ENCODE peak calls at places on chromosomes 5 and 9, in four cellular contexts. S is IMR-90, E is K562, L is GM12878. R is an unnamed sample.

GRCh38 chr5:67605730-67606585 is 409.4 kb upstream of the CD180 start:
- DNase-seq in S (no peak), E (no peak), L (no peak), R (no peak)

GRCh38 chr9:92308893-92309292 is 15.4 kb upstream of the IARS1 start:
- DNase-seq in S (peak), E (no peak), L (no peak), R (no peak)

GRCh38 chr5:17679597-17680187 is 45.4 kb downstream of the TAF11L14 start:
- DNase-seq in S (no peak), E (no peak), L (no peak), R (no peak)

GRCh38 chr9:86605303-86605702 is 251.1 kb upstream of the TUT7 start:
- DNase-seq in S (no peak), E (no peak), L (no peak), R (no peak)

GRCh38 chr9:108800632-108801099 is 55.1 kb downstream of the ACTL7B start:
- DNase-seq in S (no peak), E (no peak), L (no peak), R (no peak)

GRCh38 chr5:127705120-127705892 is 2.1 kb downstream of the CCDC192 start:
- DNase-seq in S (peak), E (peak), L (no peak), R (peak)

GRCh38 chr9:126791406-126792230 is 13.2 kb upstream of the ZBTB43 start:
- DNase-seq in S (peak), E (no peak), L (no peak), R (peak)

GRCh38 chr5:167853421-167853820 is 438.0 kb upstream of the WWC1 start:
- DNase-seq in S (peak), E (no peak), L (no peak), R (no peak)

GRCh38 chr5:150520747-150521521 is 13.0 kb downstream of the NDST1 start:
- DNase-seq in S (no peak), E (no peak), L (no peak), R (no peak)

GRCh38 chr5:68894673-68895072 is 199.1 kb upstream of the SLC30A5 start:
- DNase-seq in S (no peak), E (no peak), L (no peak), R (no peak)

GRCh38 chr9:125621170-125621569 is 85.8 kb downstream of the MAPKAP1 start:
- DNase-seq in S (no peak), E (no peak), L (no peak), R (no peak)

GRCh38 chr5:159207222-159207615 is 2.1 kb downstream of the RNF145 start:
- DNase-seq in S (no peak), E (no peak), L (no peak), R (no peak)

GRCh38 chr5:159208508-159209437 is 580 bp downstream of the RNF145 start:
- DNase-seq in S (peak), E (peak), L (no peak), R (no peak)

GRCh38 chr5:159206368-159206767 is 3.0 kb downstream of the RNF145 start:
- DNase-seq in S (peak), E (no peak), L (no peak), R (no peak)

GRCh38 chr5:159206818-159207217 is 2.5 kb downstream of the RNF145 start:
- DNase-seq in S (no peak), E (no peak), L (no peak), R (no peak)

DNA sequence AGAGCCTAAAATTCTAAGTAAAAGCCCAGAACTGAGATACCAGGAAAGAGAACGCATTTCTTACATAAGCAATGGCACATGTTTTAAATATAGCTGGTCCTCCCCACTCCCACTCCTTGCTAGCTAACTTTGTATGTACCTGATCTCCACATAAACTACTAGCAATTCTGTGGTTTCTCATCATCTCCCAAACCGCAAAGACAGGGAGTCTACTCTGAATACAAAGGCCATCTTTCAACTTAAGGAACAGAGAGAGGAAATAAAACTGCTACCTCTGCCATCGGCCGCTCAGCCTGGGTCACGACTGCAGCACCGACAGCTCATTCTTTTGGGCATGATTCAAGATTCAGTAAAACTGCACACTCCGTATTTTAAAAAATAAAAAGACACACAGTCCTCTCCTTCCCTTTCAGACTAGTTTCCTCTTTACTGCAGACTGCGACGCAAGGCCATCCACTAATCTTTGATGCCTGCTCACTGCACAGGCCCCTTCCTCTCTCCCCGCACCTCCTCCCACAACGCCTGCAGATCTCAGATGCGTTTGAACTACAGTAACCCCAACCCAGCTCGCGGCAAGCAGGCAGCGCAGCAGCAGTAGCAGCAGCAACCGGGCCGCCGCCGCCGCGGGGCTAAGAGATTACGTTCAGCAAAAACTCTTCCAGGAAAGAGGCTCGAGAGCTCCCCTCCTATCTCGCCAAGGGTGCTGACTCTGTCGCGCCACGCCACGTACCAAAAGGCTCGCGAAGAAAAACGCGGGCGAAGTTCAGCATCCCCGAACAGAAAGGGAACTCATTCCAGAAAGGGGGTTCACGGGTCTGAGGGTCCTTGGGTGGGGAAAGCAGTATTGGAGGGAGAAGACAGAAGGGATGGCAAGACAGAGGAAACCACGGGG is 1.5 kb downstream of the RNF145 start:
- DNase-seq in S (peak), E (peak), L (peak), R (peak)
- TF ChIP-seq ELK1 in S (no peak), E (no peak), L (no peak), R (no peak)

GRCh38 chr9:95509851-95510529 is 6.8 kb downstream of the PTCH1 start:
- DNase-seq in S (no peak), E (no peak), L (no peak), R (no peak)

GRCh38 chr9:95511232-95511951 is 5.4 kb downstream of the PTCH1 start:
- DNase-seq in S (peak), E (no peak), L (no peak), R (peak)

GRCh38 chr9:95511952-95512750 is 4.6 kb downstream of the PTCH1 start:
- DNase-seq in S (no peak), E (no peak), L (no peak), R (no peak)

GRCh38 chr9:95508968-95509850 is 7.6 kb downstream of the PTCH1 start:
- DNase-seq in S (peak), E (peak), L (peak), R (peak)

DNA sequence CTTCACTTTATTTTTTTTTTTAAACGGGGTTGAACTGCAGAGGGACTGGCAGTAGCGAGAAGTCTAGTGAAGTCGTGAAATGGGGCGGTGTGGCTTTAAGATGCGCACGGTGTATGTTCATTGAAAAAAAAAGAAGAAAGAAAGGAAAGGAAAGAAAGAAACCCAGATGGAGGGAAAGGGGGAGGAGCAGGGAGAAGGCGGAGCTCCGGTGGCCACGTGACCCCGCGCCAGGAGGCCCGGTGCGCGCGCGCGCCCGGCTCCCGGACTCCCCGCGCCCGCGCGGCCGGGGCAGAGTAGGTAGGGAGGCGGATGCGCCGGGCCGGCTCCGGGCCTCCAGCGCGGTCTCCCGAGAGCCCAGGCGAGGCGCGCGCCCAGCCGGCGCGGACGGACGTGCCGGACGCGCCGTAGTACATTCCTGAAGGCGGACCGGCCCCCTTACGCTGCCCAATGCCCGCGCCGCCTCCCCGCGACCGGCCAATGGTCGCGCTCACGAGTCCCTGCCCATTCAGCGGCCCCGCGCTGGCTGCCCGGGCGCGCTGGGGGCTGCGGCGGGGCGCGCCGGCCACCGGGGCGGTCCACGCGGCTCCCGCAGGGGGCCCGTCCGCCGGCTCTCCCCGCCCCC is 6.0 kb downstream of the PTCH1 start:
- DNase-seq in S (peak), E (peak), L (peak), R (peak)
- TF ChIP-seq ELK1 in S (no peak), E (no peak), L (no peak), R (no peak)

DNA sequence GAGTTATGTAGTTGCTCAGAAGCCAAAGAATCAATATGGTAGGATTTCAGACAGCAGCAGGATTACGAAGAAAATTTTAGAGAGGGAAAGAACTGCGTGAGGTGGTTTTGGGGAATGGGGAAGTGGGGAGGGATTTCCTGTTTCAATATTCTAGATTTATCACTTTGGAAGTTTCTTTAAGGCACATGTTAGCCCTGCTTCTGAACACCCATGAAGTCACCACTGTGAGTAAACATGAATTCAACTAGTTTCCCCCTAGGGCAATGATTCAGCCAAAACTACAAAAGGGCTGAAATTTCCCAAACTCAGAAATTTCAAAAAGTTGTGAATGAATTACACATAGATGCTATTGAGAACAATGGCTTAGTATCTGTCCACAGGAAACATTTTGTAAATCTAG is 132.2 kb downstream of the EBF1 start:
- DNase-seq in S (peak), E (no peak), L (no peak), R (no peak)
- TF ChIP-seq ELK1 in S (no peak), E (no peak), L (no peak), R (no peak)

GRCh38 chr9:136533775-136534157 is 12.1 kb downstream of the NOTCH1 start:
- DNase-seq in S (no peak), E (no peak), L (no peak), R (no peak)

GRCh38 chr9:136531904-136532798 is 13.7 kb downstream of the NOTCH1 start:
- DNase-seq in S (no peak), E (no peak), L (no peak), R (no peak)

GRCh38 chr9:136531186-136531903 is 14.5 kb downstream of the NOTCH1 start:
- DNase-seq in S (no peak), E (no peak), L (no peak), R (no peak)

GRCh38 chr9:136534396-136534795 is 11.5 kb downstream of the NOTCH1 start:
- DNase-seq in S (no peak), E (no peak), L (no peak), R (no peak)

DNA sequence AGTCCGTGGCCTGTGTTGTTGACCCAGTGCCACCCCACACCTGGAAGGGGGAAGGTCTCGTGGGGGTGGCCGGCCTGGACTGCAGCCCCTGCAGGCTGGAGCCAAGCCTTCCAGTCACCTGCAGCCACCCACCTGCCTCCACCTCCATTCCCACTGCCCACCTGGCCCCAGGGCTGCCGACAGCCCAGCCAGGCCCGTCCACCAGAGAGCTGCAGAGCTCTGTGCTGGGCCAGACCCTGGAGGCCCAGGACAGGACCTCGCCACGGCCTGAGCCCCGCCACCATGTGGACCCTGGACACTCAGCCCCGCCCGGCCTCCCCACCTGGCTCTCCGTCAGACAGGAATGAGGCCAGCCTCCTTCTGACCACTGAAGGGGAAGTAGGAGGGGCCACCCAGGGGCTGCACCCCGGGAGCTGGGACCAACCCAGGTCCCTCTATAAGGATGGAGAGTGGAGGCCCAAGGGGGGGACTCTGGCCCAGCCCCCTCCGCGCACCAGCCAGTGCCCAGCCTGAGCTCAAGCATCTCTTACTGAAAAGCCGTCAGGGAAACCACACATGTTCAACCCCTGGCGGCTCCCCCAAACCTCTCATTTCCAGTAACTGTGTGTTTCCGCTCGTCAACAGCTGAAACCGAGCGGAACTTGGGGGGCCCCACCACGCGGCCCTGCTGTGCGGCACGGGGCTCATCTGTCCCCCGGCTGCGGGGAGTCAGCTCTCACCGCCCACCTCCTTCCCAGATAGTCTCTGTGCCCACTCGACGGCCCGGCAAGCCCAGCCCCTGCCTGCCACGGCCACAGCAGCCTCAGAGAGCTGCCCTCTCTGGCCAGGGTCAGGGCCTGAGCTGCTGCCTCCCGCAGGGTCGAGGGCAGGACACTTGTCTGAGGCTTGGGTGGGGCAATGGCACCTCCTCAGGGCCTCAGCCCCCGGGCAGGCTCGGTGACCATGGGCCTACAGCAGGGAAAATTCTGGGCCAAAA is 12.8 kb downstream of the NOTCH1 start:
- DNase-seq in S (no peak), E (no peak), L (no peak), R (no peak)
- TF ChIP-seq ELK1 in S (no peak), E (no peak), L (no peak), R (no peak)

GRCh38 chr9:136050266-136050705 is 44.8 kb downstream of the NACC2 start:
- DNase-seq in S (no peak), E (no peak), L (no peak), R (no peak)
- TF ChIP-seq ELK1 in S (no peak), E (no peak), L (no peak), R (no peak)

GRCh38 chr9:36471359-36471758 is 71.3 kb upstream of the RNF38 start:
- DNase-seq in S (no peak), E (no peak), L (no peak), R (no peak)

GRCh38 chr9:36470891-36471290 is 70.8 kb upstream of the RNF38 start:
- DNase-seq in S (peak), E (no peak), L (peak), R (no peak)
- TF ChIP-seq ELK1 in S (no peak), E (no peak), L (no peak), R (no peak)

DNA sequence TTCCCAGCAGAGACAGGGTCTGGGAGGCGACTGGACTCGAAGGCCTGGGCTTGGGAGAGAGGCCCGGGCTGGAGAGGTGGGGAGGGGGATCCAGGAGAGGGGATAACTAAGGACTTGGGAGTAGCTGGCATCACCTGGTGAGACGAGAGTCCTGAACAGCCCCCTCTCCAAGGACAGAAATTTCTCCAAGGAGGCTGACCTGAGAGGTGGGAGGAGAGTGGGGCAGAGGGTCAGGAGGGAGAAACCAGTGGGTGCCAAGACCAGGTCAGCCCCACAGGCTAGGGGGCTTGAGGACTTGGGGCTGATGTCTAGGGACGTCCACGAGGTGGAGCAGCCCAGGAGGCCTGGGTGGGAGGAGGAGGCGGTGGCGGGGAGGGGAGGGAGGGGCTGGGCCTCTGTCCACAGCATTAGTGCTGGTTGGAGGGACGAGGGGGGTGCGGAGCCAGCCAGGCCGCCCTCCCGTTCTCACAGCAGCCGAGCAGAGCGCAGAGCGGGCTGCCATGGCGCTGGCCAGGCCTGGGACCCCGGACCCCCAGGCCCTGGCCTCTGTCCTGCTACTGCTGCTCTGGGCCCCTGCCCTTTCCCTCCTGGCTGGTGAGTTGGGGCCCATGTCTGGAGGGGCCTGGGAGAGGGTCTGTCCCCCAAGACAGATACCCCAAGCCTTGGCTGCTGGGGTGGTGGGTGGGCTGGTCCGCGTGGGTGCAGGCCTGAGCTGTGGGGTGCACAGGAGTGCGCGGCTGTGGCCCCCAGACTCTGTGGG is at the start of gene CRB2:
- DNase-seq in S (no peak), E (peak), L (no peak), R (no peak)
- TF ChIP-seq ELK1 in S (no peak), E (no peak), L (no peak), R (no peak)

GRCh38 chr9:130027533-130028370 is 15.2 kb downstream of the FNBP1 start:
- DNase-seq in S (no peak), E (no peak), L (no peak), R (no peak)
- TF ChIP-seq ELK1 in S (no peak), E (no peak), L (no peak), R (no peak)

GRCh38 chr9:121246821-121247511 is 21.0 kb upstream of the GSN start:
- DNase-seq in S (peak), E (no peak), L (no peak), R (no peak)
- TF ChIP-seq ELK1 in S (no peak), E (no peak), L (no peak), R (no peak)

GRCh38 chr5:62167651-62168050 is 138.4 kb upstream of the KIF2A start:
- DNase-seq in S (no peak), E (no peak), L (no peak), R (no peak)
- TF ChIP-seq ELK1 in S (no peak), E (no peak), L (no peak), R (no peak)